ENCODE peak calls at places on chromosomes 1 and 21, in six cellular contexts. X, R, U, T, D and F are unnamed samples.

GRCh38 chr1:94246692-94247145 is 9.3 kb upstream of the ARHGAP29 start:
- DNase-seq in X (no peak), R (no peak), U (no peak), T (no peak), D (no peak), F (peak; percentile 69)

GRCh38 chr1:246515390-246516005 is 8.4 kb upstream of the SMYD3 start:
- DNase-seq in X (no peak), R (no peak), U (no peak), T (no peak), D (no peak), F (no peak)

GRCh38 chr1:160541622-160542302 is 18.7 kb upstream of the SLAMF6 start:
- DNase-seq in X (no peak), R (no peak), U (peak; percentile 33), T (peak; percentile 33), D (no peak), F (no peak)

GRCh38 chr1:226632922-226633351 is 84.4 kb downstream of the STUM start:
- DNase-seq in X (no peak), R (no peak), U (no peak), T (no peak), D (no peak), F (no peak)

GRCh38 chr1:224534731-224535130 is 81.4 kb upstream of the CNIH3 start:
- DNase-seq in X (no peak), R (no peak), U (no peak), T (no peak), D (no peak), F (no peak)

GRCh38 chr1:14869197-14869596 is 270.7 kb downstream of the KAZN start:
- DNase-seq in X (no peak), R (no peak), U (no peak), T (no peak), D (no peak), F (no peak)

GRCh38 chr21:33684923-33685560 is 42.7 kb downstream of the ITSN1 start:
- DNase-seq in X (peak; percentile 10), R (no peak), U (no peak), T (peak; percentile 10), D (peak; percentile 19), F (peak; percentile 79)

GRCh38 chr1:80779278-80779677 is 1021.5 kb upstream of the ADGRL2 start:
- DNase-seq in X (no peak), R (peak; percentile 22), U (no peak), T (no peak), D (no peak), F (no peak)

GRCh38 chr1:93694039-93694438 is 12.4 kb upstream of the BCAR3 start:
- DNase-seq in X (no peak), R (no peak), U (no peak), T (no peak), D (no peak), F (peak; percentile 12)

GRCh38 chr1:51344602-51345299 is 14.4 kb upstream of the TTC39A start:
- DNase-seq in X (no peak), R (peak; percentile 64), U (no peak), T (peak; percentile 68), D (no peak), F (no peak)

GRCh38 chr1:24186031-24186710 is 918 bp downstream of the IFNLR1 start:
- DNase-seq in X (no peak), R (no peak), U (no peak), T (no peak), D (no peak), F (no peak)

GRCh38 chr21:45379171-45379900 is 25.6 kb upstream of the COL18A1 start:
- DNase-seq in X (no peak), R (peak; percentile 5), U (no peak), T (no peak), D (no peak), F (no peak)

GRCh38 chr1:218380125-218380977 is 35.2 kb downstream of the TGFB2 start:
- DNase-seq in X (no peak), R (no peak), U (peak; percentile 59), T (no peak), D (peak; percentile 87), F (peak; percentile 57)

GRCh38 chr1:179164494-179164893 is 65.0 kb downstream of the ABL2 start:
- DNase-seq in X (peak; percentile 31), R (no peak), U (no peak), T (no peak), D (peak; percentile 45), F (peak; percentile 52)

GRCh38 chr1:160376525-160377131 is 9.8 kb downstream of the NHLH1 start:
- DNase-seq in X (no peak), R (no peak), U (peak; percentile 65), T (peak; percentile 82), D (peak; percentile 58), F (peak; percentile 65)

GRCh38 chr1:162026906-162027305 is 3.2 kb upstream of the OLFML2B start:
- DNase-seq in X (no peak), R (no peak), U (no peak), T (no peak), D (no peak), F (no peak)

GRCh38 chr21:44926364-44927101 is 5.8 kb upstream of the ITGB2 start:
- DNase-seq in X (no peak), R (no peak), U (no peak), T (no peak), D (no peak), F (no peak)

GRCh38 chr1:185969524-185969991 is 235.4 kb downstream of the HMCN1 start:
- DNase-seq in X (no peak), R (no peak), U (no peak), T (no peak), D (no peak), F (no peak)

GRCh38 chr21:39014751-39015150 is 168.5 kb downstream of the PSMG1 start:
- DNase-seq in X (no peak), R (no peak), U (no peak), T (no peak), D (no peak), F (no peak)

GRCh38 chr1:47593598-47594285 is 155.9 kb downstream of the FOXD2 start:
- DNase-seq in X (no peak), R (no peak), U (no peak), T (no peak), D (no peak), F (no peak)

GRCh38 chr1:232627645-232628334 is 2.1 kb downstream of the SIPA1L2 start:
- DNase-seq in X (no peak), R (no peak), U (peak; percentile 64), T (no peak), D (no peak), F (peak; percentile 42)

GRCh38 chr1:232630047-232630893 is at the start of gene SIPA1L2:
- DNase-seq in X (peak; percentile 77), R (peak; percentile 94), U (peak; percentile 97), T (no peak), D (peak; percentile 52), F (peak; percentile 93)

GRCh38 chr1:232628335-232629214 is 1.4 kb downstream of the SIPA1L2 start:
- DNase-seq in X (no peak), R (no peak), U (no peak), T (no peak), D (no peak), F (peak; percentile 65)

GRCh38 chr1:232629250-232630046 is 485 bp downstream of the SIPA1L2 start:
- DNase-seq in X (no peak), R (peak; percentile 60), U (peak; percentile 25), T (no peak), D (no peak), F (peak; percentile 46)

GRCh38 chr1:232630894-232631195 is 912 bp upstream of the SIPA1L2 start:
- DNase-seq in X (no peak), R (no peak), U (no peak), T (no peak), D (no peak), F (no peak)
- TF ChIP-seq JUN in X (no peak), R (no peak), U (no peak), T (no peak), D (no peak), F (no peak)

GRCh38 chr1:187033721-187034120 is 205.0 kb downstream of the PLA2G4A start:
- DNase-seq in X (no peak), R (no peak), U (no peak), T (no peak), D (no peak), F (no peak)

GRCh38 chr1:187042538-187042937 is 213.8 kb downstream of the PLA2G4A start:
- DNase-seq in X (no peak), R (no peak), U (no peak), T (no peak), D (no peak), F (no peak)

GRCh38 chr1:187038789-187039188 is 210.0 kb downstream of the PLA2G4A start:
- DNase-seq in X (no peak), R (no peak), U (no peak), T (no peak), D (no peak), F (peak; percentile 17)

GRCh38 chr1:187041104-187041503 is 212.4 kb downstream of the PLA2G4A start:
- DNase-seq in X (no peak), R (no peak), U (no peak), T (no peak), D (no peak), F (no peak)

DNA sequence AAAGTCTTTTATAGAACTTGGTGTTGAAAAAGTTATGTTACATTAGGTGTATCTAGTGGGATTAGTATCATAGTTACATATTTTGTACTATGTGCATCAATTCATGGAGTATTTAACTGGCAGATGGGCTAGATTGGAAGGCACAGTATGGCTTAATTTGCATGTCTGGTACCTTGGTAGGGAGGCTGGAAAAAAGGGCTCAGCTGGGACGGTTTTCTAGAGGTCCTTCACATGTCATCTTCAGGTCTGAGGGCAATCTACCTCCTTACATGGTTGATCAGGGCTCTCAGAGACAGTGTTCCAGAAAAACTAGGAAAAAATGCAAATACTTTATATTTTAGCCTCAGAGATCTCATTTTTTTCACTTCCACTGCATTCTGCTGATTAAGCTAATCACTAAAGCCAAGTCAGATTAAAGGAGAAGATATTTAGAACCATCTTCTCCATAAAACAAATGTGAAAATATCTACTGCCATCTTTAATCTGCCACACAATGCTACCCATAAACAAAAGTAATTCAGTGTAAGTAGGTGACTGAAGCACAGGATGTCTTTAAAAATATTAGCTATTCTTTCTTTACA is 209.3 kb downstream of the PLA2G4A start:
- DNase-seq in X (no peak), R (no peak), U (no peak), T (no peak), D (no peak), F (no peak)
- TF ChIP-seq JUN in X (no peak), R (no peak), U (no peak), T (no peak), D (no peak), F (no peak)

DNA sequence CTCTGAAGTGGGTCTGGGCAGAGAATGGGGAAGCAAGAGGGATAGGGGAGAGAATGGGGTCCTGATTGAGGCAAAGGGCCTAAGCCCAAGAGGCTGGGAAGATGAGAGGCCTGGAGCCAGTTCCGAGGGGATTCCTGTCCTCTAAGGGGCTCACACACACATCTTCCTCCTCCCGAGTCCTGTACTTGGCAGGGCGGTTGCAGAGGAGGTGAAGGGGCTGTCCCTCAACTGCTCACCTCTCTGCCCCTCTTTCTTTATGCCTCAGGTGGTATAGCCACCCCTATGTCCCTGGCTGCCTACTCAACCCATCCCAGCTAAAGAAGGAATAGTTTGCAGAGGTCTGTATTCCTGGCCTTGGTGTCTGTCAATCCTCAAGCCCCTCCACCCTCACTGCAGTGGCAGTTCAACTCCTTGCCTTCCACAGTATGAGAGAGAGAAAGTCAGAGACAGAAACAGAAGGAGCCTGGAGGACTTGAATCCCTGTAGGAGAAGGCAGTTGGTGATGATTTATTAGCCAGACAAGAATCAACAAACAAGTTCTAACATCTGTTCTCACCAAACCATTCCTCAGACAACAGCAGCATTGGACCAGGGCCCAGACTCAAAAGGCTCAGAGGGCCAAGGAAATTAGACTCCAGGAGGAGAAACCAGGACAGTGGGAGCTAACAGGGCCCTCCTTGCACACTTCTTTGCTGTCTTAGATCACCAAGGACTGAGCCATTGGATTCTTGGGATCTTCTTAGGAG is 10.7 kb downstream of the SH2D2A start:
- DNase-seq in X (no peak), R (no peak), U (no peak), T (no peak), D (no peak), F (peak; percentile 59)
- TF ChIP-seq JUN in X (no peak), R (no peak), U (no peak), T (no peak), D (no peak), F (no peak)

GRCh38 chr1:11720033-11720376 is 15.9 kb upstream of the AGTRAP start:
- DNase-seq in X (no peak), R (no peak), U (no peak), T (no peak), D (no peak), F (no peak)
- TF ChIP-seq JUN in X (no peak), R (no peak), U (no peak), T (no peak), D (no peak), F (no peak)